ENCODE peak calls at places on chromosome 16, in nine cellular contexts. G is GM04504; Y is AG09319; C is A549; P is activated CD4-positive, alpha-beta T cell treated with anti-CD3 and anti-CD28 coated beads, Interleukin-2, amount 50 U/mL, for 1 hour; V is right cardiac atrium; N is AG04450; T is GM06990; H is endothelial cell of umbilical vein. L is an unnamed sample.

GRCh38 chr16:88790312-88791150 is 5.5 kb upstream of the PIEZO1 start:
- DNase-seq in G (no peak), Y (no peak), C (no peak), P (peak), V (peak), N (no peak), T (peak), H (no peak), L (no peak)

GRCh38 chr16:49470550-49470949 is 96.9 kb downstream of the C16orf78 start:
- DNase-seq in G (no peak), Y (no peak), C (no peak), P (no peak), V (no peak), N (no peak), T (no peak), H (no peak), L (no peak)

GRCh38 chr16:85374571-85374872 is 238.6 kb upstream of the GSE1 start:
- DNase-seq in G (no peak), Y (no peak), C (no peak), P (no peak), V (peak), N (no peak), T (no peak), H (no peak), L (no peak)

GRCh38 chr16:53913082-53913870 is 209.3 kb downstream of the FTO start:
- DNase-seq in G (peak), Y (peak), C (peak), P (no peak), V (no peak), N (peak), T (no peak), H (no peak), L (no peak)

GRCh38 chr16:49483251-49483650 is 109.6 kb downstream of the C16orf78 start:
- DNase-seq in G (no peak), Y (no peak), C (no peak), P (no peak), V (no peak), N (no peak), T (no peak), H (no peak), L (no peak)

GRCh38 chr16:4213721-4214120 is 28.2 kb downstream of the SRL start:
- DNase-seq in G (no peak), Y (no peak), C (no peak), P (no peak), V (no peak), N (no peak), T (no peak), H (no peak), L (no peak)

GRCh38 chr16:46747777-46748651 is at the start of gene MYLK3:
- DNase-seq in G (no peak), Y (no peak), C (no peak), P (no peak), V (peak), N (no peak), T (no peak), H (no peak), L (no peak)

GRCh38 chr16:73196670-73197069 is 148.7 kb upstream of the ZFHX3 start:
- DNase-seq in G (no peak), Y (no peak), C (peak), P (peak), V (peak), N (no peak), T (peak), H (peak), L (peak)

GRCh38 chr16:53071748-53072301 is 17.0 kb downstream of the CHD9 start:
- DNase-seq in G (no peak), Y (no peak), C (no peak), P (no peak), V (peak), N (no peak), T (peak), H (peak), L (no peak)

GRCh38 chr16:85612801-85613608 is at the start of gene GSE1:
- DNase-seq in G (peak), Y (no peak), C (peak), P (peak), V (peak), N (no peak), T (peak), H (peak), L (peak)

GRCh38 chr16:85675528-85675927 is 13.2 kb downstream of the GINS2 start:
- DNase-seq in G (no peak), Y (no peak), C (peak), P (no peak), V (no peak), N (no peak), T (no peak), H (peak), L (no peak)

GRCh38 chr16:86293897-86294296 is 216.4 kb upstream of the FOXF1 start:
- DNase-seq in G (no peak), Y (no peak), C (no peak), P (no peak), V (no peak), N (no peak), T (no peak), H (no peak), L (no peak)

GRCh38 chr16:72856797-72857196 is 191.1 kb downstream of the ZFHX3 start:
- DNase-seq in G (no peak), Y (no peak), C (peak), P (no peak), V (no peak), N (no peak), T (no peak), H (no peak), L (no peak)

GRCh38 chr16:51723016-51723724 is 572.1 kb upstream of the SALL1 start:
- DNase-seq in G (no peak), Y (no peak), C (no peak), P (no peak), V (no peak), N (no peak), T (no peak), H (no peak), L (no peak)

GRCh38 chr16:80526418-80527061 is 14.3 kb upstream of the DYNLRB2 start:
- DNase-seq in G (peak), Y (peak), C (peak), P (peak), V (no peak), N (peak), T (no peak), H (peak), L (no peak)

GRCh38 chr16:73019456-73020362 is 28.2 kb downstream of the ZFHX3 start:
- DNase-seq in G (no peak), Y (no peak), C (peak), P (no peak), V (no peak), N (peak), T (no peak), H (peak), L (no peak)

GRCh38 chr16:16083421-16084156 is 134.2 kb downstream of the ABCC1 start:
- DNase-seq in G (no peak), Y (no peak), C (peak), P (no peak), V (no peak), N (no peak), T (no peak), H (no peak), L (no peak)

GRCh38 chr16:57619133-57619605 is 9.3 kb upstream of the ADGRG1 start:
- DNase-seq in G (no peak), Y (no peak), C (no peak), P (no peak), V (peak), N (no peak), T (no peak), H (no peak), L (no peak)

GRCh38 chr16:89300311-89300975 is 82.9 kb downstream of the ZNF778 start:
- DNase-seq in G (no peak), Y (no peak), C (peak), P (no peak), V (peak), N (peak), T (no peak), H (no peak), L (no peak)

GRCh38 chr16:49846800-49847199 is 9.1 kb downstream of the ZNF423 start:
- DNase-seq in G (no peak), Y (no peak), C (no peak), P (no peak), V (no peak), N (no peak), T (no peak), H (no peak), L (no peak)

GRCh38 chr16:15907863-15908478 is 19.6 kb upstream of the CEP20 start:
- DNase-seq in G (no peak), Y (no peak), C (peak), P (no peak), V (no peak), N (no peak), T (peak), H (peak), L (no peak)

GRCh38 chr16:68116256-68116853 is 31.2 kb downstream of the NFATC3 start:
- DNase-seq in G (no peak), Y (no peak), C (peak), P (no peak), V (no peak), N (no peak), T (no peak), H (peak), L (no peak)

GRCh38 chr16:11319529-11320146 is 25.6 kb upstream of the RMI2 start:
- DNase-seq in G (no peak), Y (no peak), C (no peak), P (no peak), V (no peak), N (no peak), T (no peak), H (no peak), L (no peak)